ENCODE peak calls at places on chromosomes 6 and 20, in four cellular contexts. G, V, M and D are unnamed samples. For H3K4me1 and H3K9me3, the result is how much of the 10 kb centered on the place peaks cover.

GRCh38 chr6:132401120-132401940 is at the start of gene MOXD1:
- DNase-seq in G (peak), V (no peak), M (peak), D (no peak)

GRCh38 chr6:80333342-80333741 is 226.9 kb downstream of the BCKDHB start:
- DNase-seq in G (no peak), V (no peak), M (no peak), D (no peak)

GRCh38 chr6:82775361-82775760 is 290.3 kb downstream of the UBE3D start:
- DNase-seq in G (no peak), V (no peak), M (no peak), D (no peak)

GRCh38 chr6:158067436-158068015 is 85.9 kb downstream of the SYNJ2 start:
- DNase-seq in G (no peak), V (no peak), M (no peak), D (no peak)

GRCh38 chr6:7813704-7814103 is 87.8 kb downstream of the BMP6 start:
- DNase-seq in G (no peak), V (no peak), M (no peak), D (no peak)

GRCh38 chr20:63890201-63890576 is 4.7 kb upstream of the DNAJC5 start:
- DNase-seq in G (no peak), V (no peak), M (peak), D (no peak)

GRCh38 chr20:3932277-3933073 is 43.3 kb downstream of the PANK2 start:
- DNase-seq in G (no peak), V (no peak), M (peak), D (peak)

GRCh38 chr20:7924692-7925091 is 15.6 kb downstream of the HAO1 start:
- DNase-seq in G (no peak), V (no peak), M (no peak), D (no peak)

GRCh38 chr6:97189767-97190166 is 93.2 kb downstream of the MMS22L start:
- DNase-seq in G (no peak), V (no peak), M (no peak), D (no peak)

GRCh38 chr6:9056556-9056955 is 621.2 kb upstream of the SLC35B3 start:
- DNase-seq in G (no peak), V (no peak), M (no peak), D (no peak)

GRCh38 chr6:31462964-31463940 is 34.7 kb upstream of the MICB start:
- DNase-seq in G (peak), V (peak), M (peak), D (peak)

GRCh38 chr6:3776881-3777507 is 25.5 kb upstream of the PXDC1 start:
- DNase-seq in G (no peak), V (no peak), M (no peak), D (no peak)

GRCh38 chr6:138988469-138988834 is 399 bp upstream of the REPS1 start:
- DNase-seq in G (no peak), V (no peak), M (no peak), D (no peak)

GRCh38 chr20:31608256-31608980 is 3.3 kb downstream of the ID1 start:
- DNase-seq in G (peak), V (no peak), M (peak), D (no peak)
- H3K4me1 ChIP-seq in G (under half), V (under half), M (under half), D (under half)

GRCh38 chr20:16025084-16025483 is 548.2 kb downstream of the KIF16B start:
- DNase-seq in G (no peak), V (no peak), M (no peak), D (no peak)

GRCh38 chr20:16030253-16030652 is 543.0 kb downstream of the KIF16B start:
- DNase-seq in G (no peak), V (no peak), M (no peak), D (no peak)

GRCh38 chr20:16028923-16029322 is 544.3 kb downstream of the KIF16B start:
- DNase-seq in G (no peak), V (no peak), M (no peak), D (no peak)

DNA sequence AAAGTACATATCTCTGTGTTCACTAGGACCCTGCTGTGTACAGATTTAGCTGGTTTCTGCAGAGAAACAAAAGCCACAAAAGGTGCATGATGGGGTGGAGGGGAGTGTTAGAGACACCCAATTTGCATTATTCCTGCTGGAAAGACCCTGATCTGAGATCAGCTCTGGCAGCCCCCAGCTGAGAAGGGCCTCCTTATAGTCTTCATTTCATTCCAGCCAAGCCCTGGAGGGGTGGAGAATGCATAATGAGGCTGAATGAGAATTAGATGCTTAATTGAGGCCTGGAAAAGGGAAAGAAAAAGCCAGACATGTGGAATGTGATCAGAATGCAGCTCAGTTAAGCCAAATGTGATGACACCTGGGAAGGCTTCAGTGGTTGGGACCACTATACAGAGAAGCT is 545.5 kb downstream of the KIF16B start:
- DNase-seq in G (no peak), V (no peak), M (no peak), D (no peak)
- H3K9me3 ChIP-seq in G (under half), V (under half), M (under half), D (under half)

GRCh38 chr6:293185-294174 is 1.2 kb downstream of the DUSP22 start:
- DNase-seq in G (peak), V (no peak), M (peak), D (peak)
- H3K4me1 ChIP-seq in G (under half), V (under half), M (under half), D (under half)

GRCh38 chr6:36141961-36142360 is 11.6 kb downstream of the MAPK13 start:
- DNase-seq in G (no peak), V (no peak), M (no peak), D (no peak)

GRCh38 chr6:36145495-36145894 is 15.2 kb downstream of the MAPK13 start:
- DNase-seq in G (no peak), V (no peak), M (no peak), D (no peak)

GRCh38 chr6:36149436-36149835 is 19.1 kb downstream of the MAPK13 start:
- DNase-seq in G (no peak), V (no peak), M (no peak), D (no peak)

GRCh38 chr6:36150283-36150682 is 20.0 kb downstream of the MAPK13 start:
- DNase-seq in G (no peak), V (no peak), M (no peak), D (no peak)

GRCh38 chr6:36147294-36147693 is 17.0 kb downstream of the MAPK13 start:
- DNase-seq in G (no peak), V (no peak), M (peak), D (no peak)
- H3K9me3 ChIP-seq in G (under half), V (under half), M (under half), D (under half)

DNA sequence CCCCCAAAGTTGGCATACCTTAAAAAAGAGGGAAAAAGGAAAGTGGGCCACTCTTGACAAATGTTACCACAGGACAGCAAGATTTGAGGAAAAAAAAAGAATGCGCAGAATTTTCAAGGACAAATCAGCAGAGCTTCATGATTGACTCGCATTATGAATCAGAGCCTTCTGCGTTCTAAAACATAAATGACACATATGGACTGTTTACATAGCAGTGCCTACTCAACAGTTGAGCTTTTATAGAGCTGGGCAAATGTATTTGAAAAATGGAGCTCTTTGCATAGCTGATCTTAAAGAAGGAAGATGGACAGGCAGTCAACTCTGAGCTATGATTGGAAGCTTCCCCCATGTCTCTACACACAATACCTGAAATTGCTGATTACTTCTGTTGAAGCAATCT is 213.2 kb upstream of the NT5E start:
- DNase-seq in G (no peak), V (no peak), M (no peak), D (no peak)
- H3K4me1 ChIP-seq in G (under half), V (under half), M (under half), D (under half)